ENCODE peak calls at places on chromosomes 2 and 18, in six cellular contexts. T is astrocyte of the cerebellum; W is stromal cell of bone marrow; F is M059J; C is stimulated activated CD4-positive, alpha-beta T cell treated with anti-CD3 and anti-CD28 coated beads, Interleukin-12 subunit alpha, Interleukin-12 subunit beta, amount 100 ng/mL, for 4 hours; V is HEK293T. I is an unnamed sample.

GRCh38 chr2:149129433-149129832 is 90.9 kb downstream of the LYPD6B start:
- DNase-seq in T (peak), W (no peak), F (peak), C (no peak), V (no peak), I (peak)

GRCh38 chr2:8162602-8163001 is 519.3 kb upstream of the ID2 start:
- DNase-seq in T (no peak), W (no peak), F (peak), C (no peak), V (no peak), I (no peak)

GRCh38 chr18:28728891-28729290 is 552.0 kb upstream of the CDH2 start:
- DNase-seq in T (no peak), W (no peak), F (no peak), C (no peak), V (no peak), I (no peak)

GRCh38 chr2:28172114-28172898 is 220.4 kb upstream of the FOSL2 start:
- DNase-seq in T (no peak), W (no peak), F (no peak), C (no peak), V (no peak), I (no peak)

GRCh38 chr2:134460583-134460998 is 206.7 kb downstream of the MGAT5 start:
- DNase-seq in T (peak), W (peak), F (peak), C (no peak), V (peak), I (peak)

GRCh38 chr18:9814431-9814830 is 71.3 kb upstream of the TXNDC2 start:
- DNase-seq in T (peak), W (peak), F (peak), C (no peak), V (no peak), I (no peak)

GRCh38 chr2:195251221-195251620 is 405.8 kb upstream of the SLC39A10 start:
- DNase-seq in T (no peak), W (no peak), F (no peak), C (no peak), V (no peak), I (no peak)

GRCh38 chr18:62710417-62710816 is 4.9 kb upstream of the PHLPP1 start:
- DNase-seq in T (no peak), W (no peak), F (peak), C (no peak), V (no peak), I (no peak)

GRCh38 chr2:160367887-160368286 is 125.7 kb downstream of the RBMS1 start:
- DNase-seq in T (peak), W (peak), F (peak), C (no peak), V (peak), I (peak)